ENCODE peak calls at places on chromosomes 7 and 10, in six cellular contexts. S, D, X, L, U and V are unnamed samples.

GRCh38 chr10:33008499-33009243 is 50.6 kb upstream of the ITGB1 start:
- DNase-seq in L (no peak), X (peak), D (no peak), S (peak), U (peak), V (no peak)

GRCh38 chr7:2807846-2808772 is 36.0 kb downstream of the GNA12 start:
- DNase-seq in L (peak), X (no peak), U (no peak), S (no peak), D (no peak), V (peak)

GRCh38 chr10:121926669-121927360 is 1.0 kb downstream of the ATE1 start:
- DNase-seq in D (no peak), L (no peak), S (peak), X (no peak), U (no peak), V (no peak)

GRCh38 chr7:128240696-128241386 is at the start of gene LEP:
- DNase-seq in X (no peak), L (no peak), S (no peak), U (no peak), D (no peak), V (no peak)

GRCh38 chr10:103983367-103983911 is 16.5 kb downstream of the SLK start:
- DNase-seq in X (no peak), L (no peak), D (no peak), S (no peak), U (no peak), V (no peak)

GRCh38 chr7:13830604-13830915 is 158.9 kb downstream of the ETV1 start:
- DNase-seq in X (no peak), D (no peak), U (no peak), S (no peak), L (no peak), V (no peak)

GRCh38 chr7:151575471-151575870 is 55.8 kb upstream of the RHEB start:
- DNase-seq in D (no peak), L (peak), S (no peak), X (no peak), U (no peak), V (no peak)

GRCh38 chr10:5685764-5686240 is 1.2 kb downstream of the TASOR2 start:
- DNase-seq in L (no peak), D (no peak), X (no peak), U (no peak), S (no peak), V (no peak)

GRCh38 chr7:123652406-123652805 is 3.3 kb upstream of the LMOD2 start:
- DNase-seq in L (no peak), X (no peak), S (no peak), D (no peak), U (no peak), V (no peak)

GRCh38 chr10:50536617-50537252 is 87.0 kb downstream of the SGMS1 start:
- DNase-seq in S (no peak), X (no peak), D (no peak), L (no peak), U (no peak), V (no peak)

GRCh38 chr10:29896053-29896452 is 163.3 kb downstream of the JCAD start:
- DNase-seq in D (no peak), L (no peak), X (no peak), U (no peak), S (no peak), V (no peak)

GRCh38 chr10:79046991-79047874 is 21.5 kb upstream of the ZMIZ1 start:
- DNase-seq in U (no peak), X (no peak), D (no peak), L (peak), S (no peak), V (peak)

GRCh38 chr7:151857866-151858440 is 19.0 kb downstream of the PRKAG2 start:
- DNase-seq in U (no peak), D (no peak), L (no peak), S (no peak), X (no peak), V (no peak)

GRCh38 chr10:124248056-124248455 is 154.7 kb upstream of the CHST15 start:
- DNase-seq in S (no peak), L (peak), U (no peak), X (no peak), D (no peak), V (no peak)

GRCh38 chr7:131600578-131600977 is 44.1 kb upstream of the PODXL start:
- DNase-seq in X (no peak), L (no peak), S (peak), D (no peak), U (no peak), V (no peak)

GRCh38 chr10:51389415-51390342 is 309.7 kb downstream of the CSTF2T start:
- DNase-seq in U (no peak), L (no peak), X (peak), S (peak), D (no peak), V (no peak)

GRCh38 chr7:135204271-135204872 is 7.0 kb downstream of the WDR91 start:
- DNase-seq in U (no peak), X (no peak), L (no peak), S (no peak), D (no peak), V (no peak)

GRCh38 chr7:121486590-121486989 is 90.5 kb upstream of the FAM3C start:
- DNase-seq in S (no peak), D (no peak), U (no peak), X (no peak), L (no peak), V (no peak)

GRCh38 chr7:120658516-120658915 is 199.4 kb downstream of the TSPAN12 start:
- DNase-seq in L (no peak), D (no peak), U (no peak), X (no peak), S (no peak), V (no peak)

GRCh38 chr7:113087278-113087998 is 811 bp upstream of the GPR85 start:
- DNase-seq in U (no peak), X (no peak), D (no peak), L (no peak), S (peak), V (no peak)

GRCh38 chr7:8274589-8274988 is 12.6 kb upstream of the ICA1 start:
- DNase-seq in U (no peak), L (no peak), S (no peak), D (no peak), X (no peak), V (no peak)

GRCh38 chr10:50471583-50471975 is 152.2 kb downstream of the SGMS1 start:
- DNase-seq in D (no peak), S (no peak), U (no peak), L (no peak), X (no peak), V (no peak)

GRCh38 chr7:121755286-121755685 is 117.7 kb upstream of the PTPRZ1 start:
- DNase-seq in U (no peak), L (no peak), S (no peak), D (no peak), X (no peak), V (no peak)

GRCh38 chr10:78435484-78436222 is 402.0 kb downstream of the RPS24 start:
- DNase-seq in U (no peak), X (no peak), D (no peak), S (no peak), L (peak), V (no peak)

GRCh38 chr7:6382797-6383196 is 65.0 kb downstream of the DAGLB start:
- DNase-seq in X (no peak), D (no peak), U (no peak), L (no peak), S (no peak), V (no peak)

GRCh38 chr7:100544386-100544785 is 5.4 kb downstream of the AGFG2 start:
- DNase-seq in D (no peak), L (no peak), U (no peak), S (no peak), X (peak), V (no peak)

GRCh38 chr7:92884218-92884617 is 47.8 kb upstream of the CDK6 start:
- DNase-seq in U (no peak), X (no peak), L (no peak), S (no peak), D (no peak), V (no peak)

GRCh38 chr7:123863461-123863860 is 18.5 kb downstream of the HYAL4 start:
- DNase-seq in X (no peak), U (no peak), D (no peak), S (no peak), L (no peak), V (no peak)

GRCh38 chr10:77788496-77789010 is 138.0 kb downstream of the DLG5 start:
- DNase-seq in X (no peak), S (no peak), L (no peak), U (no peak), D (no peak), V (no peak)

GRCh38 chr10:61284222-61284890 is 168.8 kb downstream of the TMEM26 start:
- DNase-seq in D (peak), X (no peak), U (no peak), L (no peak), S (peak), V (no peak)

GRCh38 chr7:131511774-131512535 is 44.5 kb downstream of the PODXL start:
- DNase-seq in U (no peak), X (no peak), S (no peak), L (peak), D (no peak), V (no peak)

GRCh38 chr10:77877461-77878344 is 48.9 kb downstream of the DLG5 start:
- DNase-seq in D (no peak), L (no peak), S (no peak), X (peak), U (no peak), V (no peak)

GRCh38 chr10:48610585-48611093 is 5.8 kb upstream of the ARHGAP22 start:
- DNase-seq in D (no peak), L (peak), X (no peak), S (no peak), U (no peak), V (no peak)

GRCh38 chr10:86020139-86020538 is 346.5 kb downstream of the GRID1 start:
- DNase-seq in U (no peak), L (no peak), X (no peak), D (no peak), S (no peak), V (no peak)

GRCh38 chr10:44589931-44590330 is 205.0 kb upstream of the CXCL12 start:
- DNase-seq in X (no peak), D (no peak), L (no peak), S (no peak), U (no peak), V (no peak)

GRCh38 chr7:934469-935320 is 19.8 kb downstream of the ADAP1 start:
- DNase-seq in X (no peak), U (no peak), D (no peak), S (no peak), L (no peak), V (no peak)

GRCh38 chr10:95211606-95212279 is 17.7 kb downstream of the ACSM6 start:
- DNase-seq in X (no peak), L (no peak), D (no peak), S (no peak), U (no peak), V (no peak)

GRCh38 chr10:44056947-44057811 is 327.7 kb downstream of the CXCL12 start:
- DNase-seq in X (no peak), U (no peak), L (peak), S (no peak), D (no peak), V (no peak)

GRCh38 chr10:127406018-127406550 is 143.0 kb upstream of the NPS start:
- DNase-seq in X (no peak), U (no peak), D (no peak), L (peak), S (no peak), V (no peak)